ENCODE peak calls at places on chromosomes 11 and 22, in eight cellular contexts. One of them, this sample, is unnamed.
A peak's percentile ranks its signal among the peaks of the same experiment; 100 is the strongest.

GRCh38 chr11:66725646-66726045 is 3.4 kb downstream of the SPTBN2 start:
- DNase-seq in HL-60: no peak
- DNase-seq in tibial artery: no peak
- DNase-seq in AG09309: no peak
- DNase-seq in astrocyte of the spinal cord: peak; percentile 27
- DNase-seq in PC-9: no peak
- DNase-seq in upper lobe of right lung: no peak
- DNase-seq in stomach: no peak
- DNase-seq in this sample: no peak

GRCh38 chr11:118996926-118997626 is 862 bp upstream of the CENATAC start:
- DNase-seq in HL-60: peak; percentile 67
- DNase-seq in tibial artery: no peak
- DNase-seq in AG09309: no peak
- DNase-seq in astrocyte of the spinal cord: peak; percentile 17
- DNase-seq in PC-9: no peak
- DNase-seq in upper lobe of right lung: no peak
- DNase-seq in stomach: no peak
- DNase-seq in this sample: no peak

GRCh38 chr11:118139578-118139977 is 13.0 kb downstream of the SCN4B start:
- DNase-seq in HL-60: no peak
- DNase-seq in tibial artery: no peak
- DNase-seq in AG09309: no peak
- DNase-seq in astrocyte of the spinal cord: no peak
- DNase-seq in PC-9: peak; percentile 58
- DNase-seq in upper lobe of right lung: peak; percentile 5
- DNase-seq in stomach: no peak
- DNase-seq in this sample: no peak

GRCh38 chr11:1375161-1375954 is 14.4 kb upstream of the BRSK2 start:
- DNase-seq in HL-60: no peak
- DNase-seq in tibial artery: no peak
- DNase-seq in AG09309: no peak
- DNase-seq in astrocyte of the spinal cord: no peak
- DNase-seq in PC-9: no peak
- DNase-seq in upper lobe of right lung: no peak
- DNase-seq in stomach: no peak
- DNase-seq in this sample: no peak

GRCh38 chr11:9158898-9159391 is 67.5 kb upstream of the SCUBE2 start:
- DNase-seq in HL-60: no peak
- DNase-seq in tibial artery: no peak
- DNase-seq in AG09309: no peak
- DNase-seq in astrocyte of the spinal cord: no peak
- DNase-seq in PC-9: peak; percentile 56
- DNase-seq in upper lobe of right lung: no peak
- DNase-seq in stomach: no peak
- DNase-seq in this sample: no peak

GRCh38 chr11:2451336-2451735 is 6.5 kb downstream of the KCNQ1 start:
- DNase-seq in HL-60: no peak
- DNase-seq in tibial artery: no peak
- DNase-seq in AG09309: no peak
- DNase-seq in astrocyte of the spinal cord: no peak
- DNase-seq in PC-9: no peak
- DNase-seq in upper lobe of right lung: peak; percentile 55
- DNase-seq in stomach: no peak
- DNase-seq in this sample: no peak

GRCh38 chr22:47918276-47918928 is 1156.0 kb downstream of the TBC1D22A start:
- DNase-seq in HL-60: no peak
- DNase-seq in tibial artery: no peak
- DNase-seq in AG09309: no peak
- DNase-seq in astrocyte of the spinal cord: no peak
- DNase-seq in PC-9: no peak
- DNase-seq in upper lobe of right lung: no peak
- DNase-seq in stomach: no peak
- DNase-seq in this sample: no peak

GRCh38 chr22:46043816-46044717 is 67.1 kb upstream of the WNT7B start:
- DNase-seq in HL-60: no peak
- DNase-seq in tibial artery: peak; percentile 47
- DNase-seq in AG09309: no peak
- DNase-seq in astrocyte of the spinal cord: peak; percentile 36
- DNase-seq in PC-9: no peak
- DNase-seq in upper lobe of right lung: peak; percentile 74
- DNase-seq in stomach: peak; percentile 54
- DNase-seq in this sample: no peak

GRCh38 chr11:23494981-23495380 is 634.7 kb upstream of the CCDC179 start:
- DNase-seq in HL-60: no peak
- DNase-seq in tibial artery: no peak
- DNase-seq in AG09309: no peak
- DNase-seq in astrocyte of the spinal cord: no peak
- DNase-seq in PC-9: no peak
- DNase-seq in upper lobe of right lung: no peak
- DNase-seq in stomach: no peak
- DNase-seq in this sample: peak; percentile 99

GRCh38 chr22:46564084-46564714 is 26.8 kb upstream of the CELSR1 start:
- DNase-seq in HL-60: no peak
- DNase-seq in tibial artery: no peak
- DNase-seq in AG09309: no peak
- DNase-seq in astrocyte of the spinal cord: no peak
- DNase-seq in PC-9: no peak
- DNase-seq in upper lobe of right lung: no peak
- DNase-seq in stomach: no peak
- DNase-seq in this sample: no peak

GRCh38 chr11:123231263-123231662 is 36.2 kb upstream of the CLMP start:
- DNase-seq in HL-60: no peak
- DNase-seq in tibial artery: no peak
- DNase-seq in AG09309: peak; percentile 55
- DNase-seq in astrocyte of the spinal cord: no peak
- DNase-seq in PC-9: no peak
- DNase-seq in upper lobe of right lung: no peak
- DNase-seq in stomach: no peak
- DNase-seq in this sample: no peak

DNA sequence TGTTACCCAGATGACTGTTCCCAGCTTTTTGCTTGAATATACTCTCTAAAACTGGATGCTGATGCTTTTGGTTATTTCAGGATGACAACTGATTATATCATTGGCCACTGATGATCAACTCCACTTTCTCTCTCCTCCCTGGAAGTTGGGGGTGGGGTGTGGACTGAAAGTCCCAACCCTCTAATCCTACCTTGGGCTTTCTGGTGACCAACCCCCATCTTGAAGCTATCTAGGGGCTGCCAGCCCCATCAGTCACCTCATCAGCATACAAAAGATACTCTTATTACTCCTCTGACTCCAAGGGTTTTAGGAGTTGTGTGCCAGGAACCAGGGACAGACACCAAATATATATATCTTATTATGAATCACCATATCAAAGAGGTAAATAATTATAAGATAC is 69.3 kb downstream of the SLC25A17 start:
- DNase-seq in HL-60: no peak
- DNase-seq in tibial artery: no peak
- DNase-seq in AG09309: no peak
- DNase-seq in astrocyte of the spinal cord: no peak
- DNase-seq in PC-9: no peak
- DNase-seq in upper lobe of right lung: no peak
- DNase-seq in stomach: no peak
- DNase-seq in this sample: no peak
- TF ChIP-seq CTCF in HL-60: no peak
- TF ChIP-seq CTCF in tibial artery: no peak
- TF ChIP-seq CTCF in AG09309: no peak
- TF ChIP-seq CTCF in astrocyte of the spinal cord: no peak
- TF ChIP-seq CTCF in PC-9: no peak
- TF ChIP-seq CTCF in upper lobe of right lung: no peak
- TF ChIP-seq CTCF in stomach: no peak
- TF ChIP-seq CTCF in this sample: no peak

GRCh38 chr22:37503850-37504249 is 15.4 kb downstream of the CARD10 start:
- DNase-seq in HL-60: peak; percentile 9
- DNase-seq in tibial artery: peak; percentile 37
- DNase-seq in AG09309: no peak
- DNase-seq in astrocyte of the spinal cord: no peak
- DNase-seq in PC-9: no peak
- DNase-seq in upper lobe of right lung: peak; percentile 60
- DNase-seq in stomach: peak; percentile 56
- DNase-seq in this sample: no peak

GRCh38 chr22:37507731-37508130 is 11.5 kb downstream of the CARD10 start:
- DNase-seq in HL-60: no peak
- DNase-seq in tibial artery: no peak
- DNase-seq in AG09309: no peak
- DNase-seq in astrocyte of the spinal cord: no peak
- DNase-seq in PC-9: no peak
- DNase-seq in upper lobe of right lung: peak; percentile 61
- DNase-seq in stomach: no peak
- DNase-seq in this sample: no peak

GRCh38 chr22:37504964-37505363 is 14.3 kb downstream of the CARD10 start:
- DNase-seq in HL-60: no peak
- DNase-seq in tibial artery: no peak
- DNase-seq in AG09309: no peak
- DNase-seq in astrocyte of the spinal cord: no peak
- DNase-seq in PC-9: no peak
- DNase-seq in upper lobe of right lung: no peak
- DNase-seq in stomach: no peak
- DNase-seq in this sample: no peak

GRCh38 chr22:37505989-37506388 is 13.2 kb downstream of the CARD10 start:
- DNase-seq in HL-60: no peak
- DNase-seq in tibial artery: no peak
- DNase-seq in AG09309: no peak
- DNase-seq in astrocyte of the spinal cord: no peak
- DNase-seq in PC-9: no peak
- DNase-seq in upper lobe of right lung: peak; percentile 57
- DNase-seq in stomach: no peak
- DNase-seq in this sample: no peak

DNA sequence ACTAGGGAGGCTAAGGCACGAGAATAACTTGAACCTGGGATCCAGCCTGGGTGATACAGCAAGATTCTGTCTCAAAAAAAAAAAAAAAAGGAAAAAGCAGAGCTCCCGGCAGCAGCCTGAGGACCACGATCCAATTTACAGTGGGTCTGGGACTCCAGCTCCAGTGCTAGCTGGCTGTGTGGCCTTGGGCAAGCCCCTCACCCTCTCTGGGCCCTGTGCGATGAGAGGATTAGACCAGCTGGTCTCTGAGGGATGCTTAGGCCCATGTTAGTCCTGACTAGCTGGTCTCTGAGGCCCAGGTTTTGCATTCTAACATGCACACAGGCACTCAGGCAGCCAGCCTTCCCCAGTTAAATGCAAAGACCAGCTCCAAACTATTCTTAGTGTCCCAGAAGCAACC is 13.7 kb downstream of the CARD10 start:
- DNase-seq in HL-60: no peak
- DNase-seq in tibial artery: no peak
- DNase-seq in AG09309: no peak
- DNase-seq in astrocyte of the spinal cord: no peak
- DNase-seq in PC-9: no peak
- DNase-seq in upper lobe of right lung: no peak
- DNase-seq in stomach: no peak
- DNase-seq in this sample: no peak
- H3K4me3 ChIP-seq in HL-60: no peak overlapping the region
- H3K4me3 ChIP-seq in tibial artery: no peak overlapping the region
- H3K4me3 ChIP-seq in AG09309: no peak overlapping the region
- H3K4me3 ChIP-seq in astrocyte of the spinal cord: no peak overlapping the region
- H3K4me3 ChIP-seq in PC-9: no peak overlapping the region
- H3K4me3 ChIP-seq in upper lobe of right lung: no peak overlapping the region
- H3K4me3 ChIP-seq in stomach: no peak overlapping the region
- H3K4me3 ChIP-seq in this sample: no peak overlapping the region

DNA sequence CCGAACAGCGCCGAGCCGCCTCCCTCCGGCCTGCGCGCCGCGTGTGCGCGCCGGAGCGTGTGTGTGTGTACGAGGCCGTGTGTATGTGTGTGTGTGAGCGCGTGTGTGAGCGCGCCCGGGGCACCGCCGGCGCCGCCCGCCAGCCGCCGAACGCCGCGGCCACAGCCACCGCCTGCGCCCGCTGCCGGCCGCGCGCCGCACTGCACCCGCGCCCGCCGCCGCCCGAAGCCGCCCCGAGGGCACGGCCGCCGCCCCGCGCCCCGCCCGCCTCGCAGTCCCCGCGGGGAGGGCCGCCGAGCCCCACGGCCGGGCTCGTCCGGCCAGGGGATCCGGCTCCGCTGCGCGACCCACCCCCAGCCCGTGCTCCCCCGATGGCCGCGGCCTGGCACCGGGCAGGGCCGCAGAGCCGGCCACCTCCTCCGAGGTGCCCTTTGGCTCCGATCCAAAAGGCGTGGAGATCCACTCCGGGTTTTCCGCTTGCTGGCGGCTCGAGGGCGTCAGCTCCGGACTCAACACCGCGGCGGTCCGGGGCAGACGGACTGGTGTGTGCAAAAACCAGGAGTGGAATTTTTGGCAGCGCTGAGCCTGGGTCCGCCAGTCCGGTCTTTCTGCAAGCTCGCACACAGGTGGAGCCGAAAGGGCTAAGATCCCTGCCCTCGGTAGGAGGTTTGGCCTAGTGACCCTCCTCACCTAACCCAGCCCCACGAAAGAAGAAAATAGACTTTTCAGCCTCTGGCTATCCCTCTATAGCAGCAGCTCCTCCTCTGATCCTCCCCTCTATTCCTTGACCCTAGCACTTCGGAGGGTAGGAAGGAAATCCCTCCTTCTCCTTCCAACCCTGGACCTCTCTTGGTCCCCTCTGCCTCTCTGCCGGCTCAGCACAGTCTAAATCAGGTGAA is at the start of gene SYT7:
- DNase-seq in HL-60: peak; percentile 94
- DNase-seq in tibial artery: peak; percentile 94
- DNase-seq in AG09309: peak; percentile 88
- DNase-seq in astrocyte of the spinal cord: peak; percentile 98
- DNase-seq in PC-9: peak; percentile 90
- DNase-seq in upper lobe of right lung: peak; percentile 97
- DNase-seq in stomach: peak; percentile 97
- DNase-seq in this sample: peak; percentile 96
- TF ChIP-seq CTCF in HL-60: no peak
- TF ChIP-seq CTCF in tibial artery: no peak
- TF ChIP-seq CTCF in AG09309: peak; percentile 17
- TF ChIP-seq CTCF in astrocyte of the spinal cord: peak; percentile 3
- TF ChIP-seq CTCF in PC-9: peak; percentile 28
- TF ChIP-seq CTCF in upper lobe of right lung: peak; percentile 10
- TF ChIP-seq CTCF in stomach: no peak
- TF ChIP-seq CTCF in this sample: peak; percentile 76

GRCh38 chr11:64339754-64340408 is at the start of gene CCDC88B:
- DNase-seq in HL-60: peak; percentile 96
- DNase-seq in tibial artery: peak; percentile 59
- DNase-seq in AG09309: no peak
- DNase-seq in astrocyte of the spinal cord: no peak
- DNase-seq in PC-9: no peak
- DNase-seq in upper lobe of right lung: peak; percentile 86
- DNase-seq in stomach: peak; percentile 66
- DNase-seq in this sample: no peak

GRCh38 chr11:64341851-64342791 is 2.1 kb downstream of the CCDC88B start:
- DNase-seq in HL-60: peak; percentile 94
- DNase-seq in tibial artery: peak; percentile 73
- DNase-seq in AG09309: no peak
- DNase-seq in astrocyte of the spinal cord: peak; percentile 80
- DNase-seq in PC-9: peak; percentile 83
- DNase-seq in upper lobe of right lung: peak; percentile 96
- DNase-seq in stomach: peak; percentile 96
- DNase-seq in this sample: peak; percentile 80

GRCh38 chr11:64339319-64339718 is 685 bp upstream of the CCDC88B start:
- DNase-seq in HL-60: peak; percentile 45
- DNase-seq in tibial artery: no peak
- DNase-seq in AG09309: no peak
- DNase-seq in astrocyte of the spinal cord: no peak
- DNase-seq in PC-9: no peak
- DNase-seq in upper lobe of right lung: no peak
- DNase-seq in stomach: no peak
- DNase-seq in this sample: no peak

GRCh38 chr11:64341429-64341828 is 1.4 kb downstream of the CCDC88B start:
- DNase-seq in HL-60: no peak
- DNase-seq in tibial artery: no peak
- DNase-seq in AG09309: no peak
- DNase-seq in astrocyte of the spinal cord: no peak
- DNase-seq in PC-9: no peak
- DNase-seq in upper lobe of right lung: peak; percentile 65
- DNase-seq in stomach: no peak
- DNase-seq in this sample: no peak

GRCh38 chr11:64340671-64341335 is 799 bp downstream of the CCDC88B start:
- DNase-seq in HL-60: peak; percentile 87
- DNase-seq in tibial artery: no peak
- DNase-seq in AG09309: no peak
- DNase-seq in astrocyte of the spinal cord: no peak
- DNase-seq in PC-9: no peak
- DNase-seq in upper lobe of right lung: peak; percentile 86
- DNase-seq in stomach: peak; percentile 61
- DNase-seq in this sample: no peak
- H3K4me3 ChIP-seq in HL-60: peak overlapping the region; percentile 47
- H3K4me3 ChIP-seq in tibial artery: no peak overlapping the region
- H3K4me3 ChIP-seq in AG09309: no peak overlapping the region
- H3K4me3 ChIP-seq in astrocyte of the spinal cord: no peak overlapping the region
- H3K4me3 ChIP-seq in PC-9: no peak overlapping the region
- H3K4me3 ChIP-seq in upper lobe of right lung: peak overlapping the region; percentile 39
- H3K4me3 ChIP-seq in stomach: peak overlapping the region; percentile 47
- H3K4me3 ChIP-seq in this sample: no peak overlapping the region